ENCODE peak calls at places on chromosomes 5 and 9, in seven cellular contexts. L is activated CD8-positive, alpha-beta T cell treated with anti-CD3 and anti-CD28 coated beads for 36 hours; T is A549; P is right cardiac atrium; W is HCT116; J is activated CD4-positive, alpha-beta T cell treated with anti-CD3 and anti-CD28 coated beads for 36 hours; C is left lung. R is an unnamed sample.

GRCh38 chr5:76896196-76896595 is 46.4 kb downstream of the S100Z start:
- ATAC-seq in L (no peak), T (no peak), P (no peak), W (no peak), J (no peak), C (no peak), R (no peak)

GRCh38 chr5:125798311-125798710 is 624.9 kb upstream of the GRAMD2B start:
- ATAC-seq in L (no peak), T (no peak), P (no peak), W (no peak), J (no peak), C (no peak), R (no peak)

GRCh38 chr5:30572279-30572678 is 621.2 kb upstream of the CDH6 start:
- ATAC-seq in L (no peak), T (no peak), P (no peak), W (no peak), J (no peak), C (no peak), R (no peak)

GRCh38 chr9:84296146-84296843 is 44.3 kb downstream of the SLC28A3 start:
- ATAC-seq in L (peak; percentile 79), T (no peak), P (no peak), W (no peak), J (peak; percentile 82), C (peak; percentile 71), R (peak; percentile 84)

GRCh38 chr5:141510850-141511718 is 22.2 kb downstream of the PCDHGC5 start:
- ATAC-seq in L (no peak), T (no peak), P (no peak), W (no peak), J (no peak), C (no peak), R (no peak)

GRCh38 chr9:71592400-71592799 is 175.9 kb downstream of the CEMIP2 start:
- ATAC-seq in L (no peak), T (no peak), P (no peak), W (no peak), J (no peak), C (no peak), R (no peak)

GRCh38 chr9:95083086-95083768 is 234.3 kb downstream of the FANCC start:
- ATAC-seq in L (no peak), T (peak; percentile 2), P (peak; percentile 7), W (no peak), J (no peak), C (no peak), R (no peak)

GRCh38 chr5:56128166-56128565 is 105.0 kb downstream of the ANKRD55 start:
- ATAC-seq in L (peak; percentile 73), T (no peak), P (no peak), W (no peak), J (peak; percentile 81), C (no peak), R (peak; percentile 83)

GRCh38 chr5:171705830-171706229 is 79.8 kb upstream of the SMIM23 start:
- ATAC-seq in L (no peak), T (no peak), P (no peak), W (no peak), J (no peak), C (no peak), R (no peak)

GRCh38 chr9:94649100-94649855 is 10.0 kb upstream of the FBP1 start:
- ATAC-seq in L (no peak), T (peak; percentile 33), P (no peak), W (peak; percentile 58), J (no peak), C (peak; percentile 75), R (no peak)

R was measured in activated T-helper 17 cell treated with anti-CD3 and anti-CD28 coated beads, Interleukin-2, amount 50 U/mL, for 72 hours.